ENCODE peak calls at places on chromosome 1, in eight cellular contexts. U is posterior cingulate gyrus; L is ACHN; A is stimulated activated effector memory CD8-positive, alpha-beta T cell treated with anti-CD3 and anti-CD28 coated beads, Interleukin-12 subunit alpha, Interleukin-12 subunit beta, amount 100 ng/mL, for 72 hours; K is cerebellar cortex; I is activated T-helper 1 cell treated with anti-CD3 and anti-CD28 coated beads, Interleukin-12 subunit alpha, Interleukin-12 subunit beta, Interleukin-2, Interleukin-4 antibody, amounts not matched to agents 30 ng/mL and 10 ng/mL and 1 ng/mL, durations not matched to agents 14 hours and 24 hours and 36 hours; V is ecto neural progenitor cell; T is NCI-H1092 treated with DMSO at 0.1 percent for 48 hours. B is an unnamed sample.

GRCh38 chr1:225987491-225988316 is 11.4 kb downstream of the SDE2 start:
- DNase-seq in V (no peak), U (no peak), I (no peak), K (peak), T (peak), A (no peak), L (peak), B (peak)

GRCh38 chr1:32773018-32773763 is 44.0 kb downstream of the YARS1 start:
- DNase-seq in U (peak), L (peak), T (peak), V (peak), I (peak), A (peak), K (peak), B (peak)

GRCh38 chr1:192476802-192477298 is 98.7 kb upstream of the RGS1 start:
- DNase-seq in T (no peak), V (no peak), K (no peak), U (peak), L (no peak), A (peak), I (no peak), B (no peak)

GRCh38 chr1:153430561-153430960 is 14.2 kb downstream of the S100A7A start:
- DNase-seq in K (no peak), I (no peak), L (no peak), A (no peak), U (no peak), T (no peak), V (no peak), B (no peak)

GRCh38 chr1:207886227-207886626 is 24.7 kb downstream of the CD34 start:
- DNase-seq in V (no peak), T (no peak), I (no peak), K (no peak), A (no peak), U (no peak), L (no peak), B (no peak)

GRCh38 chr1:11473635-11474034 is 5.3 kb upstream of the DISP3 start:
- DNase-seq in U (no peak), A (no peak), K (no peak), V (peak), L (peak), I (no peak), T (no peak), B (peak)

GRCh38 chr1:228490120-228491078 is 3.2 kb downstream of the RNF187 start:
- DNase-seq in K (no peak), V (no peak), L (peak), A (no peak), T (peak), U (no peak), I (no peak), B (no peak)

GRCh38 chr1:18938707-18939070 is 17.8 kb downstream of the IFFO2 start:
- DNase-seq in U (no peak), I (no peak), V (no peak), T (no peak), A (no peak), K (peak), L (no peak), B (no peak)

B was measured in AG08396.